ENCODE peak calls at places on chromosomes 13 and 19, in eight cellular contexts. O is stimulated activated naive CD8-positive, alpha-beta T cell treated with anti-CD3 and anti-CD28 coated beads, Interleukin-15, amount 100 ng/mL, for 72 hours; M is ecto neural progenitor cell; Q is transverse colon; X is fibroblast of pulmonary artery; Y is H7; H is Caki2; J is WERI-Rb-1. R is an unnamed sample.

GRCh38 chr13:82627183-82627582 is 1255.1 kb downstream of the SLITRK1 start:
- DNase-seq in Y (no peak), Q (no peak), H (no peak), X (peak), J (no peak), M (no peak), O (no peak), R (no peak)

GRCh38 chr13:60311527-60311926 is 85.5 kb upstream of the TDRD3 start:
- DNase-seq in O (no peak), M (no peak), X (no peak), J (no peak), Q (no peak), Y (no peak), H (no peak), R (no peak)

GRCh38 chr19:4199699-4200293 is 17.3 kb downstream of the ANKRD24 start:
- DNase-seq in Q (peak), X (no peak), H (no peak), J (no peak), O (no peak), Y (peak), M (no peak), R (no peak)

GRCh38 chr19:39823693-39824092 is 10.3 kb downstream of the DYRK1B start:
- DNase-seq in H (no peak), X (no peak), Y (peak), M (no peak), Q (no peak), J (peak), O (no peak), R (no peak)

GRCh38 chr13:29577135-29578051 is 18.1 kb downstream of the SLC7A1 start:
- DNase-seq in H (no peak), Y (no peak), M (no peak), J (no peak), X (no peak), Q (no peak), O (no peak), R (no peak)

GRCh38 chr13:108003626-108004025 is 211.7 kb downstream of the LIG4 start:
- DNase-seq in H (no peak), M (no peak), X (no peak), Q (no peak), Y (no peak), J (no peak), O (no peak), R (no peak)

GRCh38 chr19:46791944-46792343 is 3.5 kb upstream of the SLC1A5 start:
- DNase-seq in J (no peak), M (no peak), O (no peak), Q (no peak), Y (no peak), H (peak), X (no peak), R (no peak)

GRCh38 chr19:54506079-54506478 is 3.4 kb downstream of the LAIR2 start:
- DNase-seq in J (no peak), Q (no peak), M (no peak), Y (no peak), X (no peak), O (no peak), H (no peak), R (no peak)

GRCh38 chr19:33235269-33235995 is 9.8 kb upstream of the SLC7A10 start:
- DNase-seq in H (peak), O (peak), X (peak), J (peak), Y (peak), M (peak), Q (peak), R (peak)

GRCh38 chr19:51108805-51109146 is 567 bp upstream of the CTU1 start:
- DNase-seq in O (no peak), X (no peak), J (no peak), Q (no peak), M (no peak), H (no peak), Y (no peak), R (no peak)

GRCh38 chr19:5293607-5294089 is 47.0 kb downstream of the PTPRS start:
- DNase-seq in X (peak), H (peak), Y (peak), J (peak), M (peak), Q (no peak), O (peak), R (peak)

GRCh38 chr19:1469200-1469935 is 9.6 kb downstream of the C19orf25 start:
- DNase-seq in O (peak), M (no peak), J (no peak), Y (peak), X (no peak), Q (no peak), H (no peak), R (no peak)

GRCh38 chr13:71712988-71713653 is 153.9 kb downstream of the DACH1 start:
- DNase-seq in O (no peak), Y (peak), X (peak), Q (no peak), H (peak), J (no peak), M (no peak), R (no peak)

GRCh38 chr19:55370305-55370988 is at the start of gene IL11:
- DNase-seq in H (no peak), Y (no peak), Q (no peak), J (no peak), X (no peak), O (no peak), M (no peak), R (peak)

GRCh38 chr13:106187092-106187491 is 348.4 kb downstream of the EFNB2 start:
- DNase-seq in Y (no peak), J (no peak), M (no peak), Q (no peak), X (no peak), O (no peak), H (no peak), R (no peak)

GRCh38 chr13:27551563-27551962 is 68.8 kb downstream of the LNX2 start:
- DNase-seq in Y (no peak), Q (no peak), H (no peak), J (no peak), O (no peak), X (no peak), M (no peak), R (no peak)

R was measured in T1000.